ENCODE peak calls at places on chromosomes 4 and X, in six cellular contexts. V is suprapubic skin, K is endodermal cell, F is PC-3, A is heart left ventricle, E is AG04450. N is an unnamed sample.

GRCh38 chr4:121801715-121802075 is 572 bp downstream of the EXOSC9 start:
- DNase-seq in V (no peak), K (no peak), F (no peak), A (no peak), E (no peak), N (no peak)

GRCh38 chr4:78648639-78649363 is 97.2 kb downstream of the ANXA3 start:
- DNase-seq in V (no peak), K (no peak), F (no peak), A (no peak), E (no peak), N (no peak)

GRCh38 chr4:134708616-134709015 is 507.0 kb upstream of the PABPC4L start:
- DNase-seq in V (no peak), K (no peak), F (no peak), A (no peak), E (no peak), N (no peak)

GRCh38 chr4:182306792-182307507 is 63.7 kb downstream of the TENM3 start:
- DNase-seq in V (no peak), K (no peak), F (no peak), A (no peak), E (no peak), N (peak)

GRCh38 chr4:98536631-98537030 is 121.8 kb downstream of the TSPAN5 start:
- DNase-seq in V (no peak), K (peak), F (no peak), A (no peak), E (no peak), N (no peak)

GRCh38 chr4:181756451-181756850 is 486.8 kb upstream of the TENM3 start:
- DNase-seq in V (no peak), K (no peak), F (no peak), A (no peak), E (no peak), N (no peak)

GRCh38 chr4:53558981-53559620 is 32.2 kb downstream of the LNX1 start:
- DNase-seq in V (no peak), K (no peak), F (peak), A (no peak), E (no peak), N (peak)

GRCh38 chrX:48826135-48826875 is at the start of gene ERAS:
- DNase-seq in V (no peak), K (no peak), F (no peak), A (no peak), E (no peak), N (no peak)

GRCh38 chrX:49840679-49841078 is 11.6 kb downstream of the PAGE4 start:
- DNase-seq in V (no peak), K (peak), F (peak), A (no peak), E (no peak), N (peak)

GRCh38 chr4:37928896-37929537 is 31.2 kb upstream of the PTTG2 start:
- DNase-seq in V (no peak), K (no peak), F (no peak), A (no peak), E (no peak), N (no peak)

GRCh38 chr4:5845035-5845905 is 47.6 kb downstream of the CRMP1 start:
- DNase-seq in V (no peak), K (no peak), F (no peak), A (no peak), E (no peak), N (no peak)

GRCh38 chr4:146675171-146675570 is 36.5 kb downstream of the POU4F2 start:
- DNase-seq in V (no peak), K (no peak), F (no peak), A (no peak), E (no peak), N (no peak)

GRCh38 chr4:135238940-135239339 is 1037.4 kb upstream of the PABPC4L start:
- DNase-seq in V (no peak), K (no peak), F (no peak), A (no peak), E (no peak), N (no peak)

GRCh38 chr4:27123050-27123768 is 262.6 kb downstream of the STIM2 start:
- DNase-seq in V (no peak), K (peak), F (peak), A (no peak), E (no peak), N (no peak)

GRCh38 chr4:41678086-41678485 is 70.4 kb downstream of the PHOX2B start:
- DNase-seq in V (no peak), K (no peak), F (no peak), A (no peak), E (no peak), N (no peak)

GRCh38 chrX:64975491-64975890 is 759 bp downstream of the ZC4H2 start:
- DNase-seq in V (no peak), K (peak), F (peak), A (peak), E (no peak), N (no peak)

GRCh38 chrX:11423362-11423818 is 130.2 kb downstream of the AMELX start:
- DNase-seq in V (no peak), K (no peak), F (peak), A (no peak), E (peak), N (no peak)

GRCh38 chr4:55143858-55144257 is 18.5 kb upstream of the KDR start:
- DNase-seq in V (no peak), K (no peak), F (peak), A (no peak), E (no peak), N (no peak)

GRCh38 chr4:75726577-75726976 is 2.2 kb downstream of the USO1 start:
- DNase-seq in V (no peak), K (no peak), F (no peak), A (no peak), E (no peak), N (no peak)

GRCh38 chr4:83561381-83561780 is 25.5 kb downstream of the GPAT3 start:
- DNase-seq in V (no peak), K (no peak), F (peak), A (no peak), E (no peak), N (peak)

GRCh38 chrX:140299411-140299810 is 205.5 kb downstream of the SOX3 start:
- DNase-seq in V (no peak), K (no peak), F (no peak), A (no peak), E (no peak), N (no peak)

GRCh38 chr4:113919145-113919544 is 60.3 kb downstream of the ARSJ start:
- DNase-seq in V (no peak), K (no peak), F (no peak), A (no peak), E (no peak), N (no peak)

GRCh38 chrX:18899796-18900380 is 84.0 kb downstream of the PHKA2 start:
- DNase-seq in V (no peak), K (peak), F (no peak), A (no peak), E (no peak), N (no peak)

GRCh38 chr4:110164251-110164650 is 34.2 kb downstream of the ELOVL6 start:
- DNase-seq in V (no peak), K (no peak), F (peak), A (no peak), E (no peak), N (no peak)

GRCh38 chrX:19805054-19805690 is 82.2 kb downstream of the SH3KBP1 start:
- DNase-seq in V (no peak), K (no peak), F (no peak), A (no peak), E (no peak), N (no peak)

GRCh38 chr4:28973591-28974350 is 1746.4 kb upstream of the PCDH7 start:
- DNase-seq in V (no peak), K (no peak), F (peak), A (no peak), E (peak), N (peak)

GRCh38 chrX:7219153-7219705 is 71.3 kb upstream of the PUDP start:
- DNase-seq in V (no peak), K (no peak), F (no peak), A (no peak), E (no peak), N (no peak)

GRCh38 chr4:119000400-119000799 is 111.7 kb downstream of the SYNPO2 start:
- DNase-seq in V (no peak), K (no peak), F (no peak), A (no peak), E (no peak), N (no peak)

GRCh38 chrX:53685711-53686110 is 808 bp downstream of the HUWE1 start:
- DNase-seq in V (no peak), K (no peak), F (peak), A (no peak), E (no peak), N (no peak)

GRCh38 chrX:37722595-37722994 is 37.0 kb downstream of the XK start:
- DNase-seq in V (no peak), K (no peak), F (no peak), A (no peak), E (no peak), N (no peak)

GRCh38 chr4:139763205-139763604 is 97.6 kb downstream of the MGST2 start:
- DNase-seq in V (no peak), K (peak), F (no peak), A (no peak), E (no peak), N (no peak)

GRCh38 chrX:106611323-106611681 is 476 bp upstream of the RADX start:
- DNase-seq in V (no peak), K (no peak), F (no peak), A (no peak), E (no peak), N (no peak)

GRCh38 chr4:36824682-36825081 is 419.9 kb upstream of the NWD2 start:
- DNase-seq in V (no peak), K (peak), F (peak), A (no peak), E (no peak), N (no peak)

DNA sequence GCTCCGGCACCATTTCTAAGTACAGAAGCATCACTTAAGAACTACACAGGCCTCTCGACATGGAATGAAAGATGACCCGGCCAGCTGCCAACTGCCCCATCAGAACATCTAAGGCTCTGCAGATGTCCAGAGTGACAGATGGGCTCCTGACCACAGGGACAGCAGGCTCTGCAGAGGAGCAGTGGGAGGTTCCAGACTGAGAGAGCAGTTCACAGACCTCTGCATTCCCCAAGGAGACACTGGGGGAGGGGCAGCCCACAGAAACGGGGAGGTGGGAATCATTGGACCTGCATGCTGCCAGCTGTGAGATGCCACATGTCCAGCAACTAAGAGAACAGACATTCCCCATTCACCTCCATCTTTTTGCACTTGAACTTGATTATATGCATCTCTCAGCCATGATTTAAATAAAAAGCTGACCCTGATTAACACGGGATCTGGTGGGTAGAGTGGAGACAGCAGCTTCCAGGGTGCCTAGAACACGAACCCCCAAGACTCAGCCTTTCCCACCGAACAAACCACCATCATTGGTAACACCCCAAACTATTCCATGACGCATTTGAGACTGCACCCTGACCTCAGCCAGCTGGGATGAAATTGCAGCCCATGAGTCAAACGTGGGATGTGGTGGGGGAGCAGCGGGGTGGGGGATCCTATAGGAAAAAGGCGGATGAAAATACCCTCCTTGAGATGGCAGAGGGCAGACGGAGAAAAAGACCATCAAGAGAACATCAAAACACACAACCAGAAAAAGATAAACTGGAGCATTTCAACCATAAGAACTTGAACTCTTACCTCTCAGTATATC is 47.2 kb downstream of the AFAP1 start:
- DNase-seq in V (no peak), K (peak), F (no peak), A (no peak), E (peak), N (no peak)
- H3K27ac ChIP-seq in V (no peak), K (peak), F (no peak), A (no peak), E (peak), N (peak)

DNA sequence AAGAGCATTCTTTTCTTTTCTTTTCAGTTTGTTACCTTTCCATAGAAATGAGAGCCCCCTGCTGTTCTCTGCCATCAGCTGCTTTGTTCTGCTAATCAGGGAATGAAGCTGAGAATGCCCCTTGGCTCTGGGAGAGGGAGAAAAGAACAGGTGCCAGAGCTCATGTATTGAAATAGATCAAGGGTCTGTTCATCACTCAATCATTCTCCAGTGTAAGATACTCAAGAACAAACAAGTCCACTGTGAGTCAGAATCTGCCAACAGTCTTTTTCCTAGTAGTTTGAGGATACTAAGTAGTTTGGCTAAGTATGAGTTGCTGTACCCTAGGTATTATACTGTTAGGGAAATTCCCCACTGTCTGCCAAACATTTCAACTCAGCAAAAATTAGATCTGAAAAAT is 144.3 kb downstream of the RTL3 start:
- DNase-seq in V (no peak), K (peak), F (peak), A (no peak), E (no peak), N (no peak)
- TF ChIP-seq CTCF in V (no peak), K (no peak), F (peak), A (no peak), E (no peak), N (no peak)

GRCh38 chr4:3531887-3532713 is at the start of gene LRPAP1:
- DNase-seq in V (peak), K (peak), F (peak), A (peak), E (peak), N (peak)

GRCh38 chr4:3532714-3533336 is 603 bp upstream of the LRPAP1 start:
- DNase-seq in V (peak), K (peak), F (no peak), A (no peak), E (no peak), N (no peak)

GRCh38 chr4:3530663-3531254 is 1.5 kb downstream of the LRPAP1 start:
- DNase-seq in V (peak), K (peak), F (no peak), A (peak), E (no peak), N (no peak)

GRCh38 chr4:3530051-3530450 is 2.2 kb downstream of the LRPAP1 start:
- DNase-seq in V (peak), K (peak), F (no peak), A (no peak), E (no peak), N (no peak)

DNA sequence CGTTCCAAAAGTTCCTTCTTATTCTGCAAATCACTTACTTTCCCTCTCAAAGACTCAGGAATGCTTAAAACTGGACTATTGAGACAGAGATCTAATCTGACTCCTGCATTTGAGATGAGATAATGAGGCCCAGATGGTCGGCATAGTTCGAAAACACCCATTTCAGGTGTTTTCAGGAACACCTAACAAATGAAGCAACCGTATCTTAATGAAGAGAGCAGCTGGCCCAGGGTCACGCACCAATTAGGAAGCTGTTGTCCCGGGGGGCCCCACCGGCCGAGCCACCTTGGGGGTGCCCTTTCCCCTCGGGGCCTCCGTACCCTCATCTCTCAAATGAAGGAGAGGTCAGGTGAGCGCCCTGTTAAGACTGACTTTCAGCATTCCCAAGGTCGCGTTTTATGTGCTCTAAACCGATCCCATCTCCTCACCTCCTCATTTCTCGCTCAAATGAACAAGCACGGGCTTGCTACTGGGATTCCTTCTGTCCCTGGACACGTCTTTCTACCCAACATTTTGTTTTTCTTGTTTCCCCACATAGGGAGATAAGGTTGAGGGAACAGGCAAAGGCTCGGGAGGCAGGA is 826 bp downstream of the LRPAP1 start:
- DNase-seq in V (peak), K (no peak), F (no peak), A (no peak), E (no peak), N (peak)
- H3K27ac ChIP-seq in V (no peak), K (no peak), F (no peak), A (peak), E (no peak), N (peak)

GRCh38 chrX:72128881-72129280 is 2.8 kb downstream of the RTL5 start:
- DNase-seq in V (no peak), K (peak), F (peak), A (no peak), E (no peak), N (no peak)
- TF ChIP-seq CTCF in V (peak), K (peak), F (peak), A (peak), E (peak), N (no peak)

GRCh38 chr4:107719927-107720722 is at the start of gene PAPSS1:
- DNase-seq in V (peak), K (peak), F (peak), A (peak), E (peak), N (peak)

GRCh38 chr4:107718351-107718965 is 1.6 kb downstream of the PAPSS1 start:
- DNase-seq in V (no peak), K (no peak), F (peak), A (no peak), E (no peak), N (no peak)

GRCh38 chr4:107719211-107719926 is 665 bp downstream of the PAPSS1 start:
- DNase-seq in V (no peak), K (peak), F (peak), A (no peak), E (no peak), N (peak)

DNA sequence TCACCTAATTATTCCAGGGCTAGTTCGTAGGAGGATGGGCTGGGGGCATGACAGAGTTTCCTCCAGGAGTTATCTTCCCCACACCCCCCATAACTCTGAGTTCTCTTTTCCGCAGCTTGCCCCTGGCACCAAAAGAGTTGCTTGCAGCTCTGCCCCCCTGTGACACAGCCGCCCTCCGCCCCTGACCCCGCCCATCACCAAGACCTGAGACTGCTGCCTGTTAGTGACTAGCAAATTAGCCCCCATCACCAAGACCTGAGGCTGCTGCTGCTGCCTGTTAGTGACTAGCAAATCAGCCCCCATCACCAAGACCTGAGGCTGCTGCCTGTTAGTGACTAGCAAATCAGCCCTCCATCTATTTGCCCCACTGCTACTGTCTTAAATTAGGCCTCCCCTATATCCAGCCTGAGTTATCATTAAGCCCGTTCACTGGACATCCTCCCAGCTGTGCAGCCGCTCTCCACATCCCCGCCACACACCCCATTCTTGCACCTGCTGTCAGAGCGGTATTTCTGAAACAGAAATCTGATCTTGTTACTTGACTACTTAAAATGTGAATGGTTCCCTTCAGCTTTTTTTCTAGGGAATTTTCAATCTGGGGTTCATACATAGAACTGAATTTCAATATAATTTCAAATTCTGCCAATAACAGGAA is 1.5 kb upstream of the PAPSS1 start:
- DNase-seq in V (no peak), K (peak), F (no peak), A (no peak), E (no peak), N (no peak)
- H3K27ac ChIP-seq in V (no peak), K (no peak), F (no peak), A (no peak), E (no peak), N (no peak)